ENCODE peak calls at places on chromosomes 6 and 20, in four cellular contexts. X is HepG2, Z is GM12878, I is H1. U is an unnamed sample.

GRCh38 chr6:15922510-15923307 is 206.2 kb upstream of the MYLIP start:
- DNase-seq in I (no peak), X (peak; percentile 46), Z (no peak), U (peak; percentile 83)

GRCh38 chr6:87669051-87669450 is 33.0 kb downstream of the AKIRIN2 start:
- DNase-seq in I (no peak), X (no peak), Z (no peak), U (no peak)

GRCh38 chr6:32291549-32291948 is 67.7 kb upstream of the NOTCH4 start:
- DNase-seq in I (no peak), Z (no peak), X (no peak), U (no peak)

GRCh38 chr6:6610031-6610591 is 21.6 kb downstream of the LY86 start:
- DNase-seq in X (no peak), I (no peak), Z (peak; percentile 71), U (no peak)

GRCh38 chr20:51560550-51561307 is 18.2 kb upstream of the NFATC2 start:
- DNase-seq in X (no peak), I (no peak), Z (no peak), U (no peak)

GRCh38 chr6:106975699-106976032 is 1.1 kb upstream of the CD24 start:
- DNase-seq in I (no peak), X (no peak), Z (no peak), U (no peak)

GRCh38 chr6:12538881-12539357 is 177.6 kb upstream of the PHACTR1 start:
- DNase-seq in X (peak; percentile 79), I (no peak), Z (no peak), U (no peak)

GRCh38 chr6:5636210-5637030 is 370.3 kb downstream of the NRN1 start:
- DNase-seq in I (no peak), Z (no peak), X (no peak), U (no peak)

GRCh38 chr6:1580109-1580508 is 29.6 kb upstream of the FOXC1 start:
- DNase-seq in Z (no peak), X (no peak), I (no peak), U (no peak)

GRCh38 chr20:4951299-4951698 is 50.0 kb downstream of the SLC23A2 start:
- DNase-seq in I (no peak), X (no peak), Z (no peak), U (no peak)

GRCh38 chr6:26021350-26022165 is 59.0 kb downstream of the TRIM38 start:
- DNase-seq in I (no peak), Z (peak; percentile 90), X (peak; percentile 79), U (peak; percentile 96)

GRCh38 chr6:113530769-113531168 is 326.4 kb upstream of the MARCKS start:
- DNase-seq in I (no peak), X (peak; percentile 39), Z (no peak), U (peak; percentile 9)

GRCh38 chr6:91667596-91667995 is 1080.7 kb upstream of the MAP3K7 start:
- DNase-seq in X (no peak), Z (no peak), I (no peak), U (no peak)

GRCh38 chr20:37881601-37882343 is 21.2 kb upstream of the VSTM2L start:
- DNase-seq in I (no peak), Z (no peak), X (no peak), U (no peak)

GRCh38 chr20:8414611-8415274 is 282.7 kb downstream of the PLCB1 start:
- DNase-seq in X (peak; percentile 81), I (no peak), Z (peak; percentile 61), U (no peak)

GRCh38 chr6:39686980-39687379 is 38.2 kb downstream of the KIF6 start:
- DNase-seq in X (no peak), I (no peak), Z (no peak), U (no peak)

GRCh38 chr6:11585426-11586016 is 48.0 kb downstream of the TMEM170B start:
- DNase-seq in X (peak; percentile 55), I (no peak), Z (peak; percentile 32), U (peak; percentile 49)

GRCh38 chr20:45470939-45471338 is 1.4 kb downstream of the WFDC2 start:
- DNase-seq in Z (no peak), I (no peak), X (no peak), U (no peak)

GRCh38 chr20:50392138-50392866 is 117.9 kb upstream of the PTPN1 start:
- DNase-seq in Z (no peak), I (no peak), X (no peak), U (no peak)

GRCh38 chr6:118963003-118963402 is 28.0 kb upstream of the MCM9 start:
- DNase-seq in Z (no peak), I (no peak), X (no peak), U (no peak)

GRCh38 chr6:31826793-31827285 is 699 bp upstream of the HSPA1B start:
- DNase-seq in X (no peak), I (no peak), Z (no peak), U (peak; percentile 89)

GRCh38 chr6:125784365-125784764 is 6.4 kb upstream of the NCOA7 start:
- DNase-seq in X (no peak), Z (no peak), I (no peak), U (no peak)

GRCh38 chr6:125781307-125781868 is 9.4 kb upstream of the NCOA7 start:
- DNase-seq in Z (no peak), X (no peak), I (no peak), U (peak; percentile 44)

GRCh38 chr6:125780540-125781306 is 10.0 kb upstream of the NCOA7 start:
- DNase-seq in Z (peak; percentile 81), X (peak; percentile 54), I (no peak), U (peak; percentile 55)

GRCh38 chr6:125779924-125780539 is 10.7 kb upstream of the NCOA7 start:
- DNase-seq in X (peak; percentile 96), I (no peak), Z (peak; percentile 92), U (peak; percentile 94)
- TF ChIP-seq BRCA1 in X (peak; percentile 58), I (no peak), Z (no peak), U (no peak)

GRCh38 chr6:44367686-44368085 is 19.8 kb upstream of the CDC5L start:
- DNase-seq in I (no peak), X (no peak), Z (no peak), U (no peak)
- TF ChIP-seq BRCA1 in I (no peak), X (no peak), Z (no peak), U (no peak)

GRCh38 chr6:28683945-28684538 is 158.4 kb downstream of the GPX5 start:
- DNase-seq in Z (no peak), I (no peak), X (peak; percentile 68), U (peak; percentile 62)
- TF ChIP-seq BRCA1 in Z (no peak), I (no peak), X (no peak), U (no peak)

DNA sequence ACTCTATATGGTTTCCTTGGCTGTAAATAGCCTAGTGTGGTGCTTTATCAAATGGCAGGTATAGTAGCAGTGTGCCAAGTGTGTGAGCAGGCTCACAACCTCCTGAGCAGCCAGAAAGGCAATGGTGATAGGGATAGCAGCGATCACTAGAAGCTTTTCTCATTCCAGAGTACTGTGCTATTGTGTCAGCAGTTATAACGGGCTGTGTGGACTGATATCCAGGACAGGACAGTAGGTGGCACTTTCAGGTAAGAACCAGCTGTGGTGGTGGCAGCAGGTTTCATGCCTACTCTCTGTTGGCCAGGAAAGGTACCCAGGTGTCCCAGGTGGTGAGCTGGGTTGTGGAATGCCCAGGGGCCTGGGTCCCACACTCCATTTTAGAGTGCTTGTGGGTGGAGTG is 448.8 kb upstream of the BTBD3 start:
- DNase-seq in X (no peak), Z (no peak), I (no peak), U (no peak)
- TF ChIP-seq BRCA1 in X (no peak), Z (no peak), I (no peak), U (no peak)

GRCh38 chr6:73965408-73966145 is 269.6 kb downstream of the CD109 start:
- DNase-seq in Z (no peak), I (no peak), X (no peak), U (no peak)

GRCh38 chr6:73968358-73968757 is 272.4 kb downstream of the CD109 start:
- DNase-seq in X (no peak), Z (no peak), I (no peak), U (no peak)

GRCh38 chr6:73964455-73964854 is 268.5 kb downstream of the CD109 start:
- DNase-seq in I (no peak), Z (no peak), X (no peak), U (no peak)

DNA sequence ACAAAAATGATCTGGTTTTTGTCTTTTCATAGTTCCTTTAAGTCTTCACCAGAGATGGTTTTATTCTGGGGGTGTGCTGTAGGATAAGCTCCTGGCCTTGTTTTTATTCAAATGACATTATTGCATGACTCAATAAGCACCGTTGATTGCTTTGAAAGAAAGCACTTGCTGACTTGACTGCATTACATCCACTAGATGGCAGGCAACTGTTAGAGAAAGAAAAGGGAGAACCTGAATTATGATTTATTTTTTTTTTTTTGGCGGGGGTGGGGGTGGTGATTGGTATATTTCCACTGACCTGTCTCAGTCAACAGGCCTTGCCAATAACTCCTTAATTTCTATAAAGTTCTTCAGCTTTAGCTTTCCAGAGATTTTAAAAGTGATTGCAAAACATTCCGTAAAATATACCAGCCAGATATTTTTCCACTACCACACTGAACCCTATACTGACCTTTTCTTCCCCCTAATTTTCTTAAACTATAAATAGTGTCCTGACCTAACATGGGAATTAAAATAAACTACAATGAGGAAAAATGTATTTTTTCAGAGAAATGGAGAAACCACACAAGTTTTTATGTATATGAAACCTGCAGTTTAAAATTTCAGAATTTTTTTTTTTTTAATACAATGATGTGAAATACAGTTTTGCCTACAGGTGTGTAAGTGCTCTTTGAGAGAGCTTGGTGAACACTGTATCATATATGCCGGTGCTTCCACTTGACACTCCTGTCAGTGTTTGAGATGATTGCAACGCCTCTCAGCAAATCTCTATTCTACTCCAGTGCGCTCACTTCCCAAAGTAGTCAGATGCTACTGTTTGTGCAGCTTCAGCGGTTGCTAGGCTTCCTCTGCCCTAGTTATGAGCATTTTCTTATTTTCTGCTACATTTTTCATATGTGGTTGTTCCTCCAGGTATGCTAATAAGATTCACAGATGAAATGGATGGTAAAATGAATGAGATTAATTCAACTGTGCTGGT is 274.3 kb downstream of the CD109 start:
- DNase-seq in I (no peak), X (peak; percentile 52), Z (no peak), U (peak; percentile 19)
- TF ChIP-seq BRCA1 in I (no peak), X (no peak), Z (no peak), U (no peak)

GRCh38 chr6:161637658-161638057 is 363.8 kb upstream of the AGPAT4 start:
- DNase-seq in X (no peak), Z (no peak), I (no peak), U (no peak)
- TF ChIP-seq BRCA1 in X (no peak), Z (no peak), I (no peak), U (no peak)

GRCh38 chr6:141667580-141668309 is 465.0 kb upstream of the GJE1 start:
- DNase-seq in X (no peak), I (no peak), Z (no peak), U (no peak)
- TF ChIP-seq BRCA1 in X (no peak), I (no peak), Z (no peak), U (no peak)

GRCh38 chr6:155883741-155884140 is 428.1 kb upstream of the NOX3 start:
- DNase-seq in X (no peak), Z (no peak), I (no peak), U (no peak)
- TF ChIP-seq BRCA1 in X (no peak), Z (no peak), I (no peak), U (no peak)

DNA sequence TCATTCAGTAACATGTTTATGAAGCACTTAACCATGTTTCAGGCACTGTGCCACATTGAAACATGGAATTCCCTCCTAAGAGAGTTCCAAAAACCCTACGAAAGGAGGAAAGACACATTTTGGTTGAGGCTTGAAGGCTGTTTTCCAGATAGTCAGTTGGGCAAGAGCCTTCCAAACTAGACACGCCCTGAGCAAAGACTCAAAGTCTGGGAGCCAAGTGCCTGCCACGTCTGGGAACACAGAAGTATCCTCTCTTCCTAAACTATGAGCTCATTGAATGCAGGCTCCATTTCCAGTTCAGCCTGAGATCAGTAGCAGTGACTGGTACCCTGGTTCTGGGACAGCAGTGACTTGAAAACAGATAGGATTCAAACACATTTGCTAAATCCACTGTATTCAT is 74.5 kb upstream of the FAM8A1 start:
- DNase-seq in I (no peak), X (no peak), Z (no peak), U (no peak)
- TF ChIP-seq BRCA1 in I (no peak), X (no peak), Z (no peak), U (no peak)